ENCODE peak calls at places on chromosomes 2 and 18, in ten cellular contexts. T is tibial nerve; D is K562; Y is lung; J is colonic mucosa; M is left lung; O is CD8-positive, alpha-beta memory T cell; W is pancreas; X is thyroid gland; K is mucosa of descending colon. F is an unnamed sample.

GRCh38 chr18:65750421-65751144 is at the start of gene CDH7:
- DNase-seq in T (no peak), O (no peak), K (no peak), Y (no peak), X (no peak), J (no peak), D (no peak), W (no peak), M (peak; percentile 80), F (peak; percentile 67)

GRCh38 chr2:42495234-42495581 is 1.4 kb upstream of the KCNG3 start:
- DNase-seq in X (no peak), W (no peak), J (no peak), T (no peak), M (no peak), Y (no peak), D (no peak), O (no peak), K (no peak), F (no peak)

GRCh38 chr2:100126172-100126571 is 16.2 kb downstream of the AFF3 start:
- DNase-seq in M (no peak), K (no peak), X (peak; percentile 42), O (no peak), Y (peak; percentile 28), J (no peak), T (no peak), W (no peak), D (no peak), F (no peak)

GRCh38 chr2:42775812-42776211 is 11.9 kb upstream of the OXER1 start:
- DNase-seq in J (no peak), W (no peak), K (no peak), X (no peak), M (no peak), O (no peak), T (no peak), D (no peak), Y (no peak), F (no peak)

GRCh38 chr2:105641389-105641811 is 103.3 kb upstream of the NCK2 start:
- DNase-seq in X (no peak), Y (no peak), J (no peak), O (no peak), T (no peak), W (peak; percentile 63), D (no peak), M (peak; percentile 43), K (no peak), F (no peak)

GRCh38 chr2:29075894-29076700 is 1.8 kb upstream of the PCARE start:
- DNase-seq in M (no peak), J (no peak), O (no peak), T (no peak), X (no peak), W (no peak), Y (no peak), K (no peak), D (no peak), F (no peak)

GRCh38 chr18:79784965-79785770 is 12.6 kb upstream of the KCNG2 start:
- DNase-seq in D (no peak), T (no peak), M (no peak), K (no peak), O (no peak), X (no peak), W (no peak), Y (no peak), J (no peak), F (peak; percentile 75)

GRCh38 chr2:158395166-158395565 is 61.4 kb downstream of the CCDC148 start:
- DNase-seq in O (no peak), J (no peak), T (no peak), W (no peak), X (no peak), Y (no peak), K (no peak), M (no peak), D (no peak), F (no peak)

GRCh38 chr18:60411715-60412114 is 39.1 kb upstream of the MC4R start:
- DNase-seq in J (no peak), D (no peak), X (no peak), W (no peak), O (no peak), Y (no peak), K (no peak), M (no peak), T (no peak), F (no peak)

DNA sequence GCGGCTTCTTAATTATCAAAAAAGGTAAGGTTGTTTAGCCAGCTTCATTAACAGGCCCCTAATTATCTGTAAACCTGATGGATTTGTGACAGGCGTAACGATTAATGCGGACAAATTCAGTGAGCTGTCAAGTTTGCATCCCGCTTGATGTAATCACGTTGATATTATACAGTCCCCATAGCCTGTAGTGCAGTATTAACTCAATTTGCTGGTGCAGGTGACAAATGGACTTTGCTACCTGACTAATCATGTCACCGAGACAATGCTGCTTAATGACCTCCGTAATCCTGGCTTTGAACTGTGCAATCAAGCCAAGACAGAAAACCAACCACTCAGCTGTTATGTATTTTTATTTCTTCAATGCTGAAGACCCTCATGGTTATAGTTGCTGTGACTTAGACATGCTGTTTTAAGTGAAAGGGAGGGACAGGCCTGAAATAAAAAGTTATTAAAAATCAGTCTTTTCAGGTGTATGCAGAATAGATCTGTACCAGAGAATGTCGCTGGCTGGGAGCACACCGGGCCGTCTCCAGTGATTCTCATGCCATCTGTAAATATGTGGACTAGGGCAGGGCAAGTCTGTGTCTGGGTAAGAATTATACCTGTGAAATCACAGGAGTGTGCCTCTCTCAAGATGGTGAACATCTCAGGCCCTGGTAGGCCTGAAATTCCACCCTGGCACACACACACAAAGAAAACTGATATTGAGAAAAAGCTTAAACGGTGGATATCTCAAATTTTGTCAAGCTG is 4.3 kb downstream of the TSHZ1 start:
- DNase-seq in Y (no peak), W (no peak), D (no peak), T (no peak), X (no peak), K (no peak), O (no peak), M (no peak), J (peak; percentile 54), F (no peak)
- H3K4me1 ChIP-seq in Y (peaks cover 10% of the 10 kb centered on the region), W (peaks cover 43% of the 10 kb centered on the region), D (peaks cover 15% of the 10 kb centered on the region), T (no peaks in the 10 kb centered on the region), X (peaks cover 37% of the 10 kb centered on the region), K (peaks cover 61% of the 10 kb centered on the region), O (peaks cover 61% of the 10 kb centered on the region), M (no peaks in the 10 kb centered on the region), J (peaks cover 35% of the 10 kb centered on the region), F (no peaks in the 10 kb centered on the region)

GRCh38 chr2:96225016-96225533 is 16.4 kb upstream of the STARD7 start:
- DNase-seq in J (no peak), M (no peak), T (no peak), D (no peak), Y (no peak), W (no peak), K (no peak), O (no peak), X (no peak), F (no peak)
- H3K4me3 ChIP-seq in J (no peak overlapping the region), M (no peak overlapping the region), T (no peak overlapping the region), D (no peak overlapping the region), Y (no peak overlapping the region), W (no peak overlapping the region), K (no peak overlapping the region), O (no peak overlapping the region), X (no peak overlapping the region), F (no peak overlapping the region)

DNA sequence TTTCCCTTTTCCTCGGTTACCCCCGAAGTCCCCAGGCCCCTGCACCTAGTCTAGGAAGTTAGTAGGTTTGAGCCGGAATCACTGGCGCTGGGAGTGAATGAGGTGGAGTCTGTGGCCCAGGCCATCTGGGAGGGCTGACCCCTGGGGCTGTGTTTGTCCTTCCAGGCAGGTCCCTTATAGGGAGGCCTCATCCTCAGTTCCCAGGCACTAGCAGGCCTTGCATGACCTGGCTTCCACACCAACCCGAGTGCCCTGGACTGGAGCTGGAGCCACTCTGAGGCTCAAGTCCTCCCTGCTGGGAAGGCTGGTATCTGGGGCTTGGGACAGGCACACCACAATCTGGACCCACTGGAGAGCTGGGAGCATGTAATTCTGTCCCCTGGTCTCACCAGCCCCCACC is 111.0 kb downstream of the DYSF start:
- DNase-seq in J (no peak), M (peak; percentile 28), D (no peak), O (no peak), Y (no peak), T (no peak), W (no peak), K (no peak), X (no peak), F (peak; percentile 29)
- H3K4me1 ChIP-seq in J (no peaks in the 10 kb centered on the region), M (no peaks in the 10 kb centered on the region), D (peaks cover 3% of the 10 kb centered on the region), O (no peaks in the 10 kb centered on the region), Y (no peaks in the 10 kb centered on the region), T (no peaks in the 10 kb centered on the region), W (no peaks in the 10 kb centered on the region), K (no peaks in the 10 kb centered on the region), X (peaks cover 50% of the 10 kb centered on the region), F (no peaks in the 10 kb centered on the region)

GRCh38 chr2:120567128-120567527 is 168.5 kb upstream of the GLI2 start:
- DNase-seq in J (no peak), Y (no peak), T (no peak), X (no peak), W (no peak), O (no peak), K (no peak), D (no peak), M (no peak), F (no peak)
- H3K4me3 ChIP-seq in J (no peak overlapping the region), Y (no peak overlapping the region), T (no peak overlapping the region), X (no peak overlapping the region), W (no peak overlapping the region), O (no peak overlapping the region), K (no peak overlapping the region), D (no peak overlapping the region), M (no peak overlapping the region), F (no peak overlapping the region)

GRCh38 chr2:27085670-27086089 is 892 bp upstream of the KHK start:
- DNase-seq in K (peak; percentile 80), W (peak; percentile 80), T (peak; percentile 63), X (peak; percentile 73), Y (peak; percentile 69), J (peak; percentile 81), M (peak; percentile 93), O (peak; percentile 14), D (peak; percentile 53), F (peak; percentile 92)
- H3K4me1 ChIP-seq in K (peaks cover 33% of the 10 kb centered on the region), W (no peaks in the 10 kb centered on the region), T (no peaks in the 10 kb centered on the region), X (peaks cover 29% of the 10 kb centered on the region), Y (no peaks in the 10 kb centered on the region), J (peaks cover 15% of the 10 kb centered on the region), M (peaks cover 16% of the 10 kb centered on the region), O (peaks cover 37% of the 10 kb centered on the region), D (peaks cover 70% of the 10 kb centered on the region), F (no peaks in the 10 kb centered on the region)

GRCh38 chr2:195656131-195656858 is 731 bp upstream of the SLC39A10 start:
- DNase-seq in M (no peak), K (no peak), Y (no peak), D (peak; percentile 6), J (peak; percentile 32), X (no peak), T (no peak), W (no peak), O (no peak), F (no peak)
- H3K4me3 ChIP-seq in M (peak overlapping the region; percentile 84), K (peak overlapping the region; percentile 99), Y (no peak overlapping the region), D (peak overlapping the region; percentile 86), J (peak overlapping the region; percentile 94), X (no peak overlapping the region), T (peak overlapping the region; percentile 10), W (no peak overlapping the region), O (peak overlapping the region; percentile 81), F (peak overlapping the region; percentile 18)

GRCh38 chr18:59006461-59007067 is 133.1 kb upstream of the SEC11C start:
- DNase-seq in D (no peak), X (no peak), O (no peak), K (no peak), T (no peak), J (no peak), W (no peak), Y (no peak), M (no peak), F (peak; percentile 53)
- H3K4me1 ChIP-seq in D (no peaks in the 10 kb centered on the region), X (peaks cover 10% of the 10 kb centered on the region), O (no peaks in the 10 kb centered on the region), K (no peaks in the 10 kb centered on the region), T (no peaks in the 10 kb centered on the region), J (no peaks in the 10 kb centered on the region), W (no peaks in the 10 kb centered on the region), Y (no peaks in the 10 kb centered on the region), M (no peaks in the 10 kb centered on the region), F (no peaks in the 10 kb centered on the region)

F was measured in aorta.